ENCODE peak calls at places on chromosomes 13 and 19, in four cellular contexts. One of them, this sample, is unnamed.
A peak's percentile ranks its signal among the peaks of the same experiment; 100 is the strongest.

GRCh38 chr13:75417647-75418046 is 64.3 kb downstream of the TBC1D4 start:
- DNase-seq in IMR-90: no peak
- DNase-seq in neuronal stem cell: no peak
- DNase-seq in H9: no peak
- DNase-seq in this sample: no peak

GRCh38 chr13:69935043-69935442 is 172.6 kb upstream of the ATXN8OS start:
- DNase-seq in IMR-90: no peak
- DNase-seq in neuronal stem cell: no peak
- DNase-seq in H9: no peak
- DNase-seq in this sample: peak; percentile 6

GRCh38 chr19:40445945-40446784 is 2.0 kb upstream of the SERTAD3 start:
- DNase-seq in IMR-90: no peak
- DNase-seq in H9: peak; percentile 62
- DNase-seq in neuronal stem cell: no peak
- DNase-seq in this sample: peak; percentile 52

GRCh38 chr19:38362076-38362945 is 12.1 kb upstream of the PSMD8 start:
- DNase-seq in IMR-90: peak; percentile 49
- DNase-seq in neuronal stem cell: peak; percentile 77
- DNase-seq in H9: peak; percentile 96
- DNase-seq in this sample: peak; percentile 71

GRCh38 chr19:7197169-7197759 is 97.0 kb downstream of the INSR start:
- DNase-seq in neuronal stem cell: peak; percentile 75
- DNase-seq in IMR-90: peak; percentile 96
- DNase-seq in H9: peak; percentile 90
- DNase-seq in this sample: peak; percentile 97

GRCh38 chr19:33905473-33905936 is 108.8 kb downstream of the KCTD15 start:
- DNase-seq in neuronal stem cell: peak; percentile 12
- DNase-seq in IMR-90: no peak
- DNase-seq in H9: peak; percentile 60
- DNase-seq in this sample: no peak

GRCh38 chr13:68369739-68370138 is 1139.6 kb upstream of the PCDH9 start:
- DNase-seq in H9: no peak
- DNase-seq in IMR-90: no peak
- DNase-seq in neuronal stem cell: no peak
- DNase-seq in this sample: peak; percentile 4

GRCh38 chr19:28889941-28890645 is 322.9 kb downstream of the UQCRFS1 start:
- DNase-seq in IMR-90: no peak
- DNase-seq in H9: no peak
- DNase-seq in neuronal stem cell: no peak
- DNase-seq in this sample: no peak

GRCh38 chr19:4406626-4407025 is 4.2 kb downstream of the CHAF1A start:
- DNase-seq in IMR-90: no peak
- DNase-seq in neuronal stem cell: no peak
- DNase-seq in H9: peak; percentile 17
- DNase-seq in this sample: no peak

GRCh38 chr13:25111557-25111956 is 15.6 kb downstream of the PABPC3 start:
- DNase-seq in neuronal stem cell: no peak
- DNase-seq in IMR-90: peak; percentile 7
- DNase-seq in H9: no peak
- DNase-seq in this sample: no peak

GRCh38 chr13:59734393-59734792 is 429.3 kb downstream of the DIAPH3 start:
- DNase-seq in IMR-90: no peak
- DNase-seq in neuronal stem cell: no peak
- DNase-seq in H9: no peak
- DNase-seq in this sample: no peak

GRCh38 chr19:43498233-43498830 is 6.2 kb downstream of the PHLDB3 start:
- DNase-seq in H9: no peak
- DNase-seq in neuronal stem cell: no peak
- DNase-seq in IMR-90: no peak
- DNase-seq in this sample: no peak

GRCh38 chr19:6239401-6239844 is 40.4 kb downstream of the MLLT1 start:
- DNase-seq in IMR-90: peak; percentile 16
- DNase-seq in H9: no peak
- DNase-seq in neuronal stem cell: no peak
- DNase-seq in this sample: no peak

GRCh38 chr13:94825507-94825906 is 113.2 kb upstream of the SOX21 start:
- DNase-seq in H9: peak; percentile 89
- DNase-seq in neuronal stem cell: peak; percentile 57
- DNase-seq in IMR-90: no peak
- DNase-seq in this sample: peak; percentile 65

GRCh38 chr13:82749551-82749950 is 1132.7 kb downstream of the SLITRK1 start:
- DNase-seq in IMR-90: peak; percentile 42
- DNase-seq in neuronal stem cell: no peak
- DNase-seq in H9: no peak
- DNase-seq in this sample: no peak

GRCh38 chr19:6536138-6536671 is 5.4 kb downstream of the TNFSF9 start:
- DNase-seq in neuronal stem cell: no peak
- DNase-seq in H9: peak; percentile 84
- DNase-seq in IMR-90: no peak
- DNase-seq in this sample: peak; percentile 29

GRCh38 chr13:30734434-30734833 is 909 bp upstream of the ALOX5AP start:
- DNase-seq in neuronal stem cell: no peak
- DNase-seq in IMR-90: peak; percentile 74
- DNase-seq in H9: no peak
- DNase-seq in this sample: peak; percentile 70

GRCh38 chr13:79451500-79451962 is 29.4 kb upstream of the NDFIP2 start:
- DNase-seq in IMR-90: peak; percentile 92
- DNase-seq in H9: peak; percentile 42
- DNase-seq in neuronal stem cell: no peak
- DNase-seq in this sample: peak; percentile 96

GRCh38 chr13:48978942-48979601 is 3.4 kb downstream of the FNDC3A start:
- DNase-seq in IMR-90: no peak
- DNase-seq in H9: no peak
- DNase-seq in neuronal stem cell: no peak
- DNase-seq in this sample: no peak

GRCh38 chr13:37706041-37706440 is 107.5 kb upstream of the POSTN start:
- DNase-seq in IMR-90: no peak
- DNase-seq in neuronal stem cell: no peak
- DNase-seq in H9: no peak
- DNase-seq in this sample: no peak

GRCh38 chr13:97191615-97192014 is 30.5 kb upstream of the MBNL2 start:
- DNase-seq in H9: no peak
- DNase-seq in IMR-90: no peak
- DNase-seq in neuronal stem cell: no peak
- DNase-seq in this sample: no peak

GRCh38 chr19:17581211-17581874 is 25.9 kb downstream of the COLGALT1 start:
- DNase-seq in IMR-90: no peak
- DNase-seq in H9: no peak
- DNase-seq in neuronal stem cell: no peak
- DNase-seq in this sample: no peak

GRCh38 chr13:108383676-108384075 is 114.2 kb downstream of the TNFSF13B start:
- DNase-seq in H9: no peak
- DNase-seq in neuronal stem cell: no peak
- DNase-seq in IMR-90: no peak
- DNase-seq in this sample: no peak

GRCh38 chr19:40571005-40571318 is 5.7 kb upstream of the SHKBP1 start:
- DNase-seq in IMR-90: no peak
- DNase-seq in H9: no peak
- DNase-seq in neuronal stem cell: no peak
- DNase-seq in this sample: no peak

GRCh38 chr13:93262729-93263128 is 36.1 kb downstream of the GPC6 start:
- DNase-seq in IMR-90: peak; percentile 85
- DNase-seq in neuronal stem cell: no peak
- DNase-seq in H9: no peak
- DNase-seq in this sample: peak; percentile 95

GRCh38 chr19:43534811-43535761 is 2.1 kb downstream of the ZNF575 start:
- DNase-seq in IMR-90: peak; percentile 61
- DNase-seq in H9: peak; percentile 92
- DNase-seq in neuronal stem cell: peak; percentile 54
- DNase-seq in this sample: peak; percentile 74

GRCh38 chr19:17070912-17071311 is 4.3 kb downstream of the HAUS8 start:
- DNase-seq in H9: no peak
- DNase-seq in neuronal stem cell: no peak
- DNase-seq in IMR-90: no peak
- DNase-seq in this sample: no peak

DNA sequence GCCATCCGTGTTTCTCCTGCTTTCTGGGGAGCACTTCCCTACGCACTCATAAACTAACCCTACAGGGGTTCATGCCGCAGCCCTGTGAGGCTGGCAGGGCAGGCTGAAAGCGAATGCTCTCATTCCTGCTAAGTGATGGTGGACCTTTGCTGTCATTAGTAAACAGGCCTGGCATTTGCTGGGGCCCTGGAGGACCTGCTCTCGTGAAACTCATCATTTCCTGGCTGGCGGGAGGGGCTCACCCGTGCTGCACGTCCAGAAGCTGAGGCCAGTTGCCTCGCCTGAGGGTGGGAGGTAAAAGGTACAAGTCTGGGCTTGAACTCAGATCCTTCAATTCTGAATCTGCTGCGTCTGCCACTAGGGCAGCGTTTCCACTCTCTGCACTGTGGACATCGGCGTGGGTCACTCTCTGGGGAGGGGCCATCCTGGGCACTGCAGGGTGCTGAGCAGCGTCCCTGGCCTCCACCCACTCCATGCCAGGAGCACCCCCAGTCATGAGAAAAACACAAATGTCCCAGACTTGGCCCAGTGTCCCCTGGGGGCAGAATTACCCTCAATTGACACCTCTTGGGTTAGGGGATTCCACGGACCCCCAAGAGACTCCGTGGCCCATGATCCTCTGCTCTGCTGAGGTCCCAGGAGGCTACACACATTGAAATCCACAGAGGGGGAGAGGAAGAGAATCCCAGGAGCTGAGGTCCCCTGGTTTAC is 7.0 kb downstream of the MOB3A start:
- DNase-seq in H9: no peak
- DNase-seq in neuronal stem cell: no peak
- DNase-seq in IMR-90: peak; percentile 36
- DNase-seq in this sample: peak; percentile 77
- H3K4me1 ChIP-seq in H9: no peaks in the 10 kb centered on the region
- H3K4me1 ChIP-seq in neuronal stem cell: peaks cover 2% of the 10 kb centered on the region
- H3K4me1 ChIP-seq in IMR-90: peaks cover 5% of the 10 kb centered on the region
- H3K4me1 ChIP-seq in this sample: peaks cover 45% of the 10 kb centered on the region

GRCh38 chr13:99722931-99723330 is 221.7 kb downstream of the TM9SF2 start:
- DNase-seq in neuronal stem cell: no peak
- DNase-seq in H9: no peak
- DNase-seq in IMR-90: no peak
- DNase-seq in this sample: no peak

GRCh38 chr13:99726261-99726894 is 225.1 kb downstream of the TM9SF2 start:
- DNase-seq in neuronal stem cell: no peak
- DNase-seq in H9: peak; percentile 32
- DNase-seq in IMR-90: no peak
- DNase-seq in this sample: no peak

GRCh38 chr13:99723847-99724246 is 222.6 kb downstream of the TM9SF2 start:
- DNase-seq in IMR-90: no peak
- DNase-seq in H9: no peak
- DNase-seq in neuronal stem cell: no peak
- DNase-seq in this sample: no peak

GRCh38 chr13:99725644-99726043 is 224.4 kb downstream of the TM9SF2 start:
- DNase-seq in neuronal stem cell: no peak
- DNase-seq in IMR-90: no peak
- DNase-seq in H9: peak; percentile 8
- DNase-seq in this sample: no peak

DNA sequence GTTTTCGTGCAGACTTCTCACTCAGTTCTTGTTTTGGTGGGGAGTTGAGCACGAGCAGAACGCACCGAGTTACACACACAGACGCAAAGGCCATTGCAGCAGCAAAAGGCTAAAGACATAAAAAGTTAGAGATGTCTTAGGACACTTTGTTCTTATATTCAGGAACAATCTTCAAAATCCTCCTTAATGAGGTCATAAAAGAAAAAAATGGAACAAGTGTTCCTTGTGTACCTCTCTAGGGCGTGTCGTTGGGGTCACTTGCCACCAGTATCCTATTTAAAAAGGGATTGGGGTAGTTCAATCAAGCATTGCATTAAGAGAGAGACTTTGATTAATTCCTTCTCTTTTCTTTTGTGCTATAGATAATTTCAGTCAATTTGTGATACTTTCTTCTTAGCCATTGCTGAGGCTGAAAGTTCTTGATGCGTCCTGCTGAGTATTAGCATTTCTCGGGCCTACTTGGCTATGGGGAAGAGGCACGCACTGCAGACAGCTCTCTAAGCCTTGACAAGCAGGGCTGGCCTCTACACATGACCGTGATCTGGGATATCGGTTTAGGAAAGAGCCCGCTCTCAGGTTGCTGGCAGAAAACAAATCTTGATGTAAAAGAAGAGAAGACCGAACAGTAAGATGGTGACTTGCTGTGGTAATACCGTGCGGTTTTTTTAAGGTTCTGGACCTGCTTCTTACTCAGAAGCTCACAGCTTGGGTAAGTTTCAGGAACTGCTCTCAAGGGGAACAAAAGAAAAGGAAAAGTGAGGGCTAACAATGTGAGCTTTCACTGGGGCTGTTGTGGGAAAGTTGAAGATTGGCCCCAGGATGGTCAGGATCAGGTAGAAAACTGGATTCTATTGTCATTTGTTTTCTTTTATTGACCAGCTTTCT is 223.6 kb downstream of the TM9SF2 start:
- DNase-seq in IMR-90: no peak
- DNase-seq in neuronal stem cell: no peak
- DNase-seq in H9: no peak
- DNase-seq in this sample: no peak
- H4K91ac ChIP-seq in IMR-90: no peak overlapping the region
- H4K91ac ChIP-seq in neuronal stem cell: no peak overlapping the region
- H4K91ac ChIP-seq in H9: no peak overlapping the region
- H4K91ac ChIP-seq in this sample: no peak overlapping the region

GRCh38 chr13:33275916-33276315 is 9.6 kb downstream of the STARD13 start:
- DNase-seq in H9: no peak
- DNase-seq in IMR-90: peak; percentile 76
- DNase-seq in neuronal stem cell: no peak
- DNase-seq in this sample: no peak
- H3K4me1 ChIP-seq in H9: no peaks in the 10 kb centered on the region
- H3K4me1 ChIP-seq in IMR-90: peaks cover 29% of the 10 kb centered on the region
- H3K4me1 ChIP-seq in neuronal stem cell: no peaks in the 10 kb centered on the region
- H3K4me1 ChIP-seq in this sample: peaks cover 10% of the 10 kb centered on the region

DNA sequence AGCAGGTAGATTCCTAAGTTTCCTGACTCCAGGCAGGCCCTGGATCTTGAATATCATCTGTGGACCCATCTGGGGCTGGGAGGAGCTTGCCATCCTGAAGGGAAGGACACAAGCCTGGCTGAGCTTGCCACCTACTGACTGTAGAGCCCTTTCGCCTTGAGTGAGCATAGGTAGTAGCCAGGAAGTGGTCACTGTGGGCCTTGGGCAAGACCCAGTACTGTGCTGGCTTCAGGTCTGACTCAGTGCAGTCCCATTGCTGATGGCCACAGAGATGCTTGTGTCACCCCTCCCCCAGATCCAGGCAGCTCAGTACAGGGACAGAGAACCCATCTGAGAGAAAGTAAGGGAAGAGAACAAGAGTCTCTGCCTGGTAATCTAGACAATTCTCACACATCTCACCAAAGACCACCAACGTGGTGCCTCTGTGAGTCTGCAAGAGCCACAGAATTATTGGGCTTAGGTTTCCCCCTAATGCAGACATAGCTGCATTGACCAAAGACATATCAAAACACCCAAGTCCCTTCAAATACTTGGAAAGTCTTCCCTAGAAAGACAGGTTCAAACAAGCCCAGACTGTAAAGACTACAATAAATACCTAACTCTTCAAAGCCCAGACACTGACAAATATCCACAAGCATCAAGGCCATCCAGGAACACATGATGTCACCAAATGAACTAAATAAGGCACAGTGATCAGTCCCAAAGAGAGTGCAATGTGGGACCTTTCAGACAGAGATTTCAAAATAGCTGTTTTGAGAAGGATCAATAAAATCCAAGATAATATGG is 108.2 kb upstream of the WASF3 start:
- DNase-seq in H9: no peak
- DNase-seq in IMR-90: peak; percentile 7
- DNase-seq in neuronal stem cell: no peak
- DNase-seq in this sample: no peak
- H4K91ac ChIP-seq in H9: no peak overlapping the region
- H4K91ac ChIP-seq in IMR-90: no peak overlapping the region
- H4K91ac ChIP-seq in neuronal stem cell: no peak overlapping the region
- H4K91ac ChIP-seq in this sample: no peak overlapping the region

This sample was measured in mesenchymal stem cell.